ENCODE peak calls at places on chromosomes 1 and 21, in six cellular contexts. One of them, this sample, is unnamed.

GRCh38 chr1:32753532-32754281 is 51.1 kb upstream of the SYNC start:
- DNase-seq in NAMALWA: peak
- DNase-seq in NCI-H1417: peak
- DNase-seq in spleen: peak
- DNase-seq in T-helper 1 cell: peak
- DNase-seq in mucosa of descending colon: peak
- DNase-seq in this sample: peak

GRCh38 chr1:36864182-36865079 is 169.9 kb downstream of the GRIK3 start:
- DNase-seq in T-helper 1 cell: no peak
- DNase-seq in spleen: no peak
- DNase-seq in NAMALWA: peak
- DNase-seq in mucosa of descending colon: peak
- DNase-seq in NCI-H1417: no peak
- DNase-seq in this sample: no peak

GRCh38 chr1:202694354-202694753 is 15.9 kb downstream of the SYT2 start:
- DNase-seq in NCI-H1417: peak
- DNase-seq in spleen: no peak
- DNase-seq in T-helper 1 cell: no peak
- DNase-seq in NAMALWA: no peak
- DNase-seq in mucosa of descending colon: no peak
- DNase-seq in this sample: no peak

GRCh38 chr21:27132270-27132669 is 165.4 kb upstream of the ADAMTS5 start:
- DNase-seq in T-helper 1 cell: no peak
- DNase-seq in NAMALWA: no peak
- DNase-seq in spleen: no peak
- DNase-seq in mucosa of descending colon: no peak
- DNase-seq in NCI-H1417: no peak
- DNase-seq in this sample: no peak

GRCh38 chr1:28781305-28781704 is 30.7 kb upstream of the OPRD1 start:
- DNase-seq in mucosa of descending colon: no peak
- DNase-seq in NAMALWA: no peak
- DNase-seq in spleen: no peak
- DNase-seq in T-helper 1 cell: no peak
- DNase-seq in NCI-H1417: no peak
- DNase-seq in this sample: no peak

GRCh38 chr1:195909061-195909460 is 699.2 kb downstream of the KCNT2 start:
- DNase-seq in spleen: no peak
- DNase-seq in NAMALWA: no peak
- DNase-seq in NCI-H1417: no peak
- DNase-seq in T-helper 1 cell: no peak
- DNase-seq in mucosa of descending colon: no peak
- DNase-seq in this sample: no peak

GRCh38 chr21:17368748-17369363 is 144.0 kb upstream of the CXADR start:
- DNase-seq in spleen: no peak
- DNase-seq in NAMALWA: no peak
- DNase-seq in mucosa of descending colon: no peak
- DNase-seq in NCI-H1417: no peak
- DNase-seq in T-helper 1 cell: no peak
- DNase-seq in this sample: no peak

GRCh38 chr1:212587304-212588136 is 21.0 kb upstream of the ATF3 start:
- DNase-seq in NCI-H1417: no peak
- DNase-seq in spleen: no peak
- DNase-seq in T-helper 1 cell: no peak
- DNase-seq in NAMALWA: no peak
- DNase-seq in mucosa of descending colon: no peak
- DNase-seq in this sample: no peak

GRCh38 chr1:154456631-154457030 is 45.4 kb upstream of the TDRD10 start:
- DNase-seq in NAMALWA: no peak
- DNase-seq in T-helper 1 cell: no peak
- DNase-seq in spleen: peak
- DNase-seq in NCI-H1417: no peak
- DNase-seq in mucosa of descending colon: no peak
- DNase-seq in this sample: no peak

GRCh38 chr1:65009176-65009575 is 42.8 kb upstream of the JAK1 start:
- DNase-seq in mucosa of descending colon: no peak
- DNase-seq in T-helper 1 cell: no peak
- DNase-seq in NCI-H1417: no peak
- DNase-seq in NAMALWA: no peak
- DNase-seq in spleen: no peak
- DNase-seq in this sample: no peak

GRCh38 chr1:214842856-214843255 is 239.7 kb upstream of the KCNK2 start:
- DNase-seq in spleen: no peak
- DNase-seq in mucosa of descending colon: no peak
- DNase-seq in T-helper 1 cell: no peak
- DNase-seq in NCI-H1417: no peak
- DNase-seq in NAMALWA: no peak
- DNase-seq in this sample: no peak

This sample was measured in T-helper 17 cell.